ENCODE peak calls at places on chromosomes 12 and 14, in five cellular contexts. G is heart right ventricle, H is A549, J is left ventricle myocardium inferior, O is H9. D is an unnamed sample.

GRCh38 chr14:96574633-96575191 is 72.5 kb downstream of the PAPOLA start:
- DNase-seq in G (no peak), H (no peak), J (no peak), O (no peak), D (peak)

GRCh38 chr12:43758247-43758727 is 303 bp downstream of the PUS7L start:
- DNase-seq in G (no peak), H (peak), J (no peak), O (no peak), D (peak)

GRCh38 chr12:107402041-107403022 is 283.3 kb upstream of the PWP1 start:
- DNase-seq in G (peak), H (peak), J (no peak), O (peak), D (peak)

GRCh38 chr14:20262642-20263128 is 23.6 kb downstream of the OR11H4 start:
- DNase-seq in G (no peak), H (no peak), J (no peak), O (no peak), D (peak)

GRCh38 chr12:66020481-66020880 is 110.1 kb downstream of the LLPH start:
- DNase-seq in G (no peak), H (no peak), J (no peak), O (no peak), D (no peak)

GRCh38 chr12:106251636-106252035 is 3.8 kb upstream of the CKAP4 start:
- DNase-seq in G (no peak), H (no peak), J (no peak), O (no peak), D (no peak)

GRCh38 chr12:31118347-31118830 is 44.7 kb downstream of the DDX11 start:
- DNase-seq in G (no peak), H (peak), J (no peak), O (peak), D (peak)

GRCh38 chr14:72636094-72636493 is 257.8 kb downstream of the DPF3 start:
- DNase-seq in G (no peak), H (no peak), J (no peak), O (no peak), D (no peak)

GRCh38 chr12:29050503-29050902 is 98.6 kb upstream of the FAR2 start:
- DNase-seq in G (no peak), H (no peak), J (no peak), O (no peak), D (no peak)

GRCh38 chr12:123973552-123974341 is 732 bp downstream of the ZNF664 start:
- DNase-seq in G (peak), H (peak), J (peak), O (peak), D (no peak)

GRCh38 chr12:6603095-6603567 is 4.0 kb downstream of the CHD4 start:
- DNase-seq in G (peak), H (no peak), J (peak), O (peak), D (no peak)

GRCh38 chr14:36773136-36773540 is 111.5 kb downstream of the PAX9 start:
- DNase-seq in G (no peak), H (peak), J (no peak), O (no peak), D (peak)

GRCh38 chr14:59346796-59347510 is 118.2 kb downstream of the GPR135 start:
- DNase-seq in G (no peak), H (no peak), J (no peak), O (no peak), D (no peak)

GRCh38 chr12:78392918-78393317 is 471.7 kb upstream of the SYT1 start:
- DNase-seq in G (no peak), H (no peak), J (no peak), O (no peak), D (no peak)

GRCh38 chr12:116126610-116127009 is 150.9 kb downstream of the MED13L start:
- DNase-seq in G (no peak), H (no peak), J (no peak), O (no peak), D (no peak)

GRCh38 chr12:3490848-3491382 is at the start of gene PRMT8:
- DNase-seq in G (no peak), H (no peak), J (no peak), O (peak), D (peak)

GRCh38 chr14:65000868-65001600 is 14.3 kb downstream of the FNTB start:
- DNase-seq in G (no peak), H (no peak), J (no peak), O (no peak), D (no peak)

GRCh38 chr14:24232121-24232644 is at the start of gene NEDD8:
- DNase-seq in G (peak), H (peak), J (peak), O (peak), D (peak)

GRCh38 chr12:15278816-15279658 is 43.3 kb upstream of the PTPRO start:
- DNase-seq in G (peak), H (no peak), J (peak), O (no peak), D (peak)

GRCh38 chr12:9701380-9702154 is 31.3 kb downstream of the CLECL1 start:
- DNase-seq in G (no peak), H (no peak), J (no peak), O (no peak), D (no peak)

GRCh38 chr12:16349132-16349463 is 1.7 kb downstream of the MGST1 start:
- DNase-seq in G (peak), H (peak), J (peak), O (no peak), D (peak)

GRCh38 chr14:105864651-105865265 is 338.4 kb downstream of the TMEM121 start:
- DNase-seq in G (no peak), H (no peak), J (peak), O (no peak), D (no peak)

GRCh38 chr12:575129-575502 is 88.1 kb downstream of the NINJ2 start:
- DNase-seq in G (no peak), H (no peak), J (no peak), O (no peak), D (peak)

GRCh38 chr12:54658306-54659264 is 10.4 kb upstream of the DCD start:
- DNase-seq in G (no peak), H (peak), J (peak), O (peak), D (peak)

GRCh38 chr14:21997300-21997699 is 323.7 kb upstream of the OR4E1 start:
- DNase-seq in G (no peak), H (no peak), J (no peak), O (peak), D (peak)
- TF ChIP-seq CTCF in G (peak), H (no peak), J (peak), O (peak), D (no peak)

DNA sequence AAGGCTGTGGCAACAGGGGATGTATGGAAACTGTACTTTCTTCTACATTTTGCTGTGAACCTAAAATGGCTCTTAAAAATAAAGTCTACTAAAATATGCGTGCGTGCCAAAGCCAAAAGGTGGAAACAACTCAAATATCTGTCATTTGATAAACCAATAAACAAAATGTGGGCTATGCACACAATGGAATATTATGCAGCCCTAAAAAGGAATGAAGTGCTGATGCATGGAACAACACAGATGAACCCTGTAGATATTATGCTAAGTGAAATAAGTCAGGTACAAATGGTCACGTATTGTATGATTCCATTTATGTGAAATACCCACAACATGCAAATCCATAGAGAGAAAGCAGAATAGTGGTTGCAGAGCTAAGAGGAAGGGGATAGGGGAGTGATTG is 8.0 kb downstream of the CACNA2D4 start:
- DNase-seq in G (no peak), H (no peak), J (no peak), O (no peak), D (no peak)
- H3K27ac ChIP-seq in G (no peak), H (no peak), J (no peak), O (no peak), D (no peak)

DNA sequence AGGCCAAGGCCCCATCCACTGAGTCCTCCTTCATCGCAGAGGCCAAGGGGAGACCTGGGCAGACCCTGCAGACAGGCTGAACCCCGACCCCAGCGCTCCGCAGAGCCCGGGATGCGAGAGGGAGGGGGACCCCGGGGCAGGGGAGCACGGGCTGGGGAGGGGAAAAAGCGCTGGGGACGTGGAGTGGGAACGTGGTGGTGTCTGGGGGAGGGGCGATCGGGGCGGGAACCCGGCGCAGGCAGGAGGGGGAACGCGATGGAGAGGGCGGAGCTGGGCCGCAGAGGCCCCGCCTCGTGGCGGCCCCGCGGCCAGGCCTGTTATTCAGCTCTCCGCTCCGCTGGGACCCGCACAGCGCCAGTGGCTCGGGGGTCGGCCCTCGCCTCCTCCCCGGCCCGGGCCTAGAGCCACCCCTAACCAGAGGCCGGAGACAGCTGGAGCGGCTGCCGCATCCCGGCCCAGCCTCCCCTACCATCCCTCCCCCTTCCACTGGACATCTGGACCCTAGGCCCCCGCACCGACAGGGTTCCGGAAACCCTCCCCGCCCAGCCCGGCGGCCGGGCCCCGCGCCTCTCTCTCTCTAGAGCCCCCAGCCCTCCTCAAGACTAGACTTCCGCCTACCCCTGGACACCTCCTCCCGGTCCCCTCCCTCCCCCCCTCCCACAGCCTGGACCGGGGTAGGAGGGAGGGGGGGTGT is at the start of gene ARHGEF25:
- DNase-seq in G (peak), H (peak), J (peak), O (peak), D (peak)
- TF ChIP-seq CTCF in G (no peak), H (no peak), J (no peak), O (no peak), D (no peak)

DNA sequence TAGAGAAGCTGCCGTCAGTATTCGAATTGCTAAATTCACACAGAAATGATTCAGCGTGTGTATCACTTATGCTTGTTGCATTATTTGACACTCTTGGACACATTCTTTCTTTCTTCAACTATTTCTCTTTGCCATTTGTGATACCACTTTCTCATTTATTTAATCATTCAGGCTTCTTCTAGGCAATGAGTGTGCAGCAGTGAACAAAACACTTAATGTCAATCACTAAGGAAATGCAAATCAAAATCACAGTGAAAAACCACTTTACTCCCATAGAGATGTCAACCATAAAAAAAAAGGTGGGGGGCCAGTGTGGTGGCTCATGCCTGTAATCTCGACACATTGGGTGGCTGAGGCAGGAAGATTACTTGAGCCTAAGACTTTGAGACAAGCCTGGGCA is 214.6 kb downstream of the FLRT2 start:
- DNase-seq in G (no peak), H (no peak), J (no peak), O (no peak), D (no peak)
- H3K27ac ChIP-seq in G (no peak), H (no peak), J (no peak), O (no peak), D (no peak)

DNA sequence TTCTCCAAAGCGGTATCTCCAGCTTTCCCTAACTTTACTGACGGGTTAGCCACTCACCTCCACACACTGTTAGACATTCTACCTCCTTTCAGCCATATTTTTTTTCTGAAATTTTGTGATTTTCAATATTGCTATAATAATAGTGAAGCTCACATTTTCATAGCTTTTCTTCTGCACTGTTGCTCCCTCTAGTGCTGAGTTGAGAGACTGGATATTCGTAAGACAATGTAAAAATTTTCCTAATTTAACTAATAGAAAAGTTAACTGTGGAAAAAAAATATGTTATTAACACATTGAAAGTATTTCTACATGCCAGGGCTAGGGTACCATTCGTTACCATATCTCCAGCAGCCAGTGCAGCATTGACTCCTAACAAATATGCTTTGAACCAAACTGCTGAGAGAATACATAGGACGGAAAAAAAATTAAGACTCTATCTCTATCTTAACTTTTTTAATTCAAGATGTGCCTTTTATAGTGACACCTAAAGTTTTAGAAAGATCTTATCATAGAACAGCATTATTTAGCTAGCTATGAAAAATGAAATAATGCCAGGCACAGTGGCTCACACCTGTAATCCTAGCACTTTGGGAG is 48.7 kb upstream of the ABCC9 start:
- DNase-seq in G (no peak), H (no peak), J (no peak), O (no peak), D (peak)
- TF ChIP-seq CTCF in G (peak), H (peak), J (peak), O (peak), D (peak)

DNA sequence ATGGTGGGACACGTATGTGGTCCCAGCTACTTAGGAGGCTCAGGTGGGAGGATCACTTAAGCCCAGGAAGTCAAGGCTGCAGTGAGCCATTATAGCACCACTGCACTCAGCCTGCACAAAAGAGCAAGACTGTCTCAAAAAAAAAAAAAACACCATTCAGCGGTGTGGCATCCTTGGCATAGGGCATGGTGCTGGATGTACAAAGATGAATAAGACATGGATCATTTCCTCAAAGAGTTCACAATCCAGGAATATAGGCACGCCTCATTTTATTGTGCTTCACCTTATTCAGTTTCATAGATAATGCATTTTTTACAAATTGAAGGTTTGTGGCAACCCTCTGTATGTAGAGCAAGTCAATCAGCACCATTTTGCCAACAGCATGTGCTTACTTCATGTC is 6.4 kb downstream of the CINP start:
- DNase-seq in G (no peak), H (no peak), J (no peak), O (no peak), D (no peak)
- H3K27ac ChIP-seq in G (no peak), H (no peak), J (no peak), O (no peak), D (no peak)

DNA sequence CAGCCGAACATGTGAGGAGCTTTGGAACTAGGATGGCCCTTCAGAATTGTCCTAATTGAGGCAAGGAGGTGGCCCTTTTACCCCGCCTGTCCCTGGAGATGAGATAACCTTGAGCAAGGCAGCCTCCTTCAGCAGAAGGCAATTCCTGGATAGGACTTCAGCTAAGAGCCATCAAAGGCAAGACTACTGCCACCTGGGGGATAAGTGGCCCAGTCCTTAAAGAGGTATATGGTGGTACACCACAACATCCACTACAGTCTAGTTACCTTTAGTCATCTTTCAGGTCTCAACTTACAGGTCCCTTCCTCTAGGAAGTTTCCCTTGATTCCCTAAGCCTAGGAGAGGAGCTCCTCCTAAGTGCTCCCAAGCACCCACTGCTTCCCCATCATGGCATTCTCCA is 204.2 kb upstream of the CDKN3 start:
- DNase-seq in G (no peak), H (no peak), J (no peak), O (no peak), D (no peak)
- TF ChIP-seq CTCF in G (no peak), H (no peak), J (no peak), O (peak), D (no peak)

DNA sequence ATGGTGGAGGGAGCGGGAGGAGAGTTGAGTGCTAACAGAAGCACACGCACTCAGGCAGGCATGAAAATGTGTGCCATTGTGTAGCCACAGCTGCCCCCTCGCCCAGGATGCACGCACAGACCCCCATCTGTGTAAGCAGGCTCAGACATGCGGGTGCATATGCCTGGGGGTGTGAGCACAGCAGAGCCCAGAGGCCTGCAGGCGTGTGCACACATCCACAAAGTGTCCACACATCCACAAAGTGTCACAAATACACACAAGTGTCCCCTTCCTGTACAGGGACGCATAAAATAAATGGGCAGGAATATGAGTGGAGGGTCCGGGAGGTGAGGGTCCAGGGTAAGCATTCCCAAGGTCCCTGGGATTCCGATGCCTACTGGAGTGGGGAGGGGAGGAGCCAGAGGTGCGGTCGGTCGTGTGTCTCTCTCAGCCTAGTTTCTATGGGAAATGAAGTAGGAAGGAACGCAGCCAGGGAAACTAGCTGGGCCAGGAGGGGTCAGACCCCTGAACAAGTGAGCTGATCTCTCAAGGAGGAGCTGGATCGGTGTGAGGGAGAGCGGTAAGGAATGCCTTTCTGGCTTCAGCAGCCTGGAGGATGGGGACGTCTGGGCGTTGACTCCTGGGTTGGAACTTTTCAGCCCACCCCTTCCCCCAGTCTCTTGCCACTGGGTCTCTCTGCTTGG is 669 bp upstream of the KRT7 start:
- DNase-seq in G (no peak), H (no peak), J (no peak), O (no peak), D (peak)
- H3K27ac ChIP-seq in G (no peak), H (peak), J (no peak), O (no peak), D (peak)

GRCh38 chr12:53198470-53199110 is 8.5 kb downstream of the ITGB7 start:
- DNase-seq in G (no peak), H (no peak), J (no peak), O (no peak), D (no peak)

GRCh38 chr12:53200107-53200457 is 7.0 kb downstream of the ITGB7 start:
- DNase-seq in G (no peak), H (no peak), J (no peak), O (no peak), D (no peak)

GRCh38 chr12:53200458-53201169 is 6.4 kb downstream of the ITGB7 start:
- DNase-seq in G (no peak), H (no peak), J (no peak), O (no peak), D (no peak)

GRCh38 chr12:53201170-53201541 is 5.9 kb downstream of the ITGB7 start:
- DNase-seq in G (no peak), H (no peak), J (no peak), O (no peak), D (no peak)

DNA sequence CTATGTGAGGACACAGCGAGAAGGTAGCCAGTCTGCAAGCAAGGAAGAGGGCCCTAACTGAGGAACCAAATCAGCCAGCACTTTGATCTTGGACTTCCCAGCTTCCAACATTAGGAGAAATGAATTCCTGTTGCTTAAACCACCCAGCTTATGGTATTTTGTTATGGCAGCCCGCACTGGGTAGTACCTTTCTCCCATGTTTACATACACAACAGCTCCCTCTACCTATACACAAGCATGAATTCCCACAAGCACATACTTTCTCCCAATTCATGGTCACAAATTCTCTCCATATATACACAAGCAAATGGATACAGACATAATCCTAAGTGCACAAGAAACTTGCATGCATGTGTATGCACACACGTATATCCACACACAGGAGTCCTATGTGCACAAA is 7.4 kb downstream of the ITGB7 start:
- DNase-seq in G (no peak), H (no peak), J (no peak), O (no peak), D (no peak)
- TF ChIP-seq CTCF in G (no peak), H (no peak), J (no peak), O (no peak), D (no peak)